ENCODE peak calls at places on chromosomes 5 and 9, in six cellular contexts. X, R, J, E, U and P are unnamed samples.
A peak's percentile ranks its signal among the peaks of the same experiment; 100 is the strongest.

GRCh38 chr5:78799254-78800017 is 150.9 kb upstream of the LHFPL2 start:
- DNase-seq in E (peak; percentile 37), X (no peak), U (no peak), R (no peak), J (no peak), P (no peak)

GRCh38 chr9:133532937-133533668 is 1.4 kb upstream of the ADAMTSL2 start:
- DNase-seq in J (no peak), E (peak; percentile 60), U (peak; percentile 20), R (no peak), X (no peak), P (no peak)

GRCh38 chr9:114619205-114619758 is 8.2 kb downstream of the TMEM268 start:
- DNase-seq in X (no peak), J (no peak), R (no peak), E (no peak), U (peak; percentile 60), P (no peak)

GRCh38 chr9:106438928-106439327 is 424.0 kb upstream of the ZNF462 start:
- DNase-seq in E (peak; percentile 14), U (no peak), J (no peak), X (no peak), R (no peak), P (no peak)

GRCh38 chr5:51684794-51685355 is 301.6 kb downstream of the ISL1 start:
- DNase-seq in U (no peak), R (no peak), E (no peak), J (no peak), X (no peak), P (no peak)

GRCh38 chr5:176732736-176733585 is 77.4 kb upstream of the UNC5A start:
- DNase-seq in J (peak; percentile 43), U (no peak), X (no peak), E (no peak), R (peak; percentile 60), P (no peak)

GRCh38 chr5:66742083-66742895 is 146.1 kb downstream of the MAST4 start:
- DNase-seq in R (no peak), J (no peak), U (no peak), X (no peak), E (no peak), P (no peak)

GRCh38 chr9:31486630-31487029 is 897.8 kb upstream of the ACO1 start:
- DNase-seq in E (no peak), U (no peak), R (no peak), X (no peak), J (no peak), P (no peak)

GRCh38 chr9:74172874-74173273 is 324.3 kb upstream of the RORB start:
- DNase-seq in E (no peak), R (no peak), J (no peak), U (no peak), X (no peak), P (no peak)

GRCh38 chr9:116154334-116154975 is 864 bp downstream of the PAPPA start:
- DNase-seq in R (no peak), J (no peak), U (no peak), E (peak; percentile 48), X (no peak), P (no peak)

GRCh38 chr5:52769061-52769460 is 18.7 kb upstream of the ITGA1 start:
- DNase-seq in E (no peak), R (no peak), U (no peak), J (no peak), X (no peak), P (no peak)

GRCh38 chr5:137796279-137796678 is 42.1 kb upstream of the HNRNPA0 start:
- DNase-seq in J (no peak), U (no peak), E (no peak), R (no peak), X (no peak), P (no peak)

GRCh38 chr5:137078171-137078665 is 420.9 kb downstream of the SPOCK1 start:
- DNase-seq in R (peak; percentile 65), X (no peak), J (no peak), U (peak; percentile 84), E (no peak), P (no peak)

GRCh38 chr9:2228132-2228531 is 213.0 kb downstream of the SMARCA2 start:
- DNase-seq in U (no peak), E (peak; percentile 25), J (no peak), X (no peak), R (no peak), P (no peak)

GRCh38 chr5:57413145-57413544 is 69.5 kb downstream of the ACTBL2 start:
- DNase-seq in E (no peak), J (no peak), X (no peak), U (no peak), R (no peak), P (no peak)

GRCh38 chr5:104652271-104652861 is 1089.8 kb upstream of the NUDT12 start:
- DNase-seq in R (no peak), E (no peak), J (no peak), X (no peak), U (no peak), P (no peak)

GRCh38 chr5:9596256-9596655 is 33.9 kb downstream of the TAS2R1 start:
- DNase-seq in E (peak; percentile 7), U (no peak), R (no peak), J (no peak), X (peak; percentile 39), P (no peak)

GRCh38 chr5:66436721-66437120 is 159.5 kb upstream of the MAST4 start:
- DNase-seq in U (no peak), X (no peak), E (no peak), R (no peak), J (no peak), P (no peak)

GRCh38 chr5:100827481-100827889 is 75.6 kb downstream of the ST8SIA4 start:
- DNase-seq in J (no peak), R (no peak), X (no peak), E (no peak), U (peak; percentile 43), P (no peak)

GRCh38 chr5:96031811-96032261 is 70.2 kb upstream of the ELL2 start:
- DNase-seq in X (no peak), E (peak; percentile 11), R (no peak), U (peak; percentile 93), J (no peak), P (no peak)

GRCh38 chr9:72951520-72952393 is 1.1 kb downstream of the ALDH1A1 start:
- DNase-seq in U (no peak), X (no peak), J (no peak), E (no peak), R (no peak), P (no peak)

GRCh38 chr5:176994460-176995121 is 12.0 kb downstream of the UIMC1 start:
- DNase-seq in J (no peak), E (peak; percentile 96), R (no peak), X (no peak), U (peak; percentile 17), P (no peak)

GRCh38 chr5:181261320-181262085 is 560 bp upstream of the TRIM52 start:
- DNase-seq in R (peak; percentile 85), X (no peak), J (no peak), E (peak; percentile 74), U (peak; percentile 64), P (no peak)

GRCh38 chr9:13513710-13514444 is 234.4 kb upstream of the MPDZ start:
- DNase-seq in J (no peak), R (no peak), U (peak; percentile 91), E (peak; percentile 24), X (peak; percentile 15), P (no peak)

GRCh38 chr9:109889456-109889855 is 109.5 kb downstream of the PALM2AKAP2 start:
- DNase-seq in X (no peak), R (no peak), E (no peak), U (peak; percentile 92), J (no peak), P (no peak)

GRCh38 chr9:27599102-27599501 is 25.8 kb upstream of the C9orf72 start:
- DNase-seq in U (peak; percentile 31), E (peak; percentile 19), X (no peak), J (no peak), R (no peak), P (no peak)

GRCh38 chr5:38554860-38555259 is 1.6 kb downstream of the LIFR start:
- DNase-seq in X (no peak), E (no peak), J (no peak), R (no peak), U (no peak), P (no peak)

DNA sequence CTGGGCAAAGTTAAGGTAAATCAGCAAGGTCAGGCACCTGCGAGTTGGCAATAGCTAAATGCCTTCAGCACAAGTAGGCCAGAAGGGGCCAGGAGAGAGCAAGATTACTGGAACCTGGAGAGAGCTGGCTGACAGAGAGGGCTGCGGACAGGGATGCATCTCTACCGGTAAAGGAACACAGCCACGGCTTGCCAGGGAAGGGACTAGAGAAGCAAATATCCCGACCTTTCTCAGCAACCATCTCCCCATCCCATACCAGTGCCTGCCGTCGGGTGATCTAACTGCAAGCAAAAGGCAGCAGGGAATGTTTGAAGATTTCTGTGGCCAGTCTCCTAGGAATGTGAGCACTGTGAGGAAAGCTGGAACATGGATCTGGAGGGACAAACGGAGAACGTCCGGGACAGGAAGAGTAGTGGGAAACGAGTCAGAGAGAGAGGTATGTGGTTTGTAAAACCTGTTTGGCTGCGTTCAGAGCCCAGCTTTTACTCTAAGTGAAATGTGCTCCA is 15.9 kb upstream of the ABLIM3 start:
- DNase-seq in U (peak; percentile 77), J (no peak), R (no peak), E (no peak), X (no peak), P (no peak)
- TF ChIP-seq CTCF in U (peak; percentile 52), J (no peak), R (no peak), E (peak; percentile 22), X (peak; percentile 37), P (peak; percentile 31)

GRCh38 chr9:98219364-98219716 is 26.9 kb upstream of the CORO2A start:
- DNase-seq in E (no peak), J (no peak), X (no peak), R (no peak), U (no peak), P (no peak)
- H3K4me3 ChIP-seq in E (no peak overlapping the region), J (no peak overlapping the region), X (no peak overlapping the region), R (no peak overlapping the region), U (no peak overlapping the region), P (no peak overlapping the region)

DNA sequence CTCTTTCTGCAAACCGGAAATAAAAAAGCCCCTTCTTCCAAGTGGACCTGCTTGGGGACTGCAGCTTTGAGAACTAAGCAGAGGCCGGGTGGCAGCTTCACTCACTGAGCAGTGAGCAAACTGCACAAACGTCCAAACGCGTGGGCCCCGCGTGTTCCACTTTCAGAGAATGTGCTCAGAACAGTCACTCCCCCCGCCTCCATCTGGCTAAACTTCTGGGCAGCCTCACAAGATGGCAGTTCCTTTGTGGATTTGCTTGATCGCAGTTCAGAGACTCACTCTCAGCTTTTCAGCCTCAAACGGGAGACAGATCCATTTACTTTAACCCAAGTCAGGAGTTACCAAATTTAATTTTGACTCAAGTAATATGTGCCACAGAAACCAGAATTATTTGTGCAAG is 216.6 kb downstream of the TLE1 start:
- DNase-seq in E (no peak), U (no peak), R (no peak), X (no peak), J (no peak), P (no peak)
- TF ChIP-seq CTCF in E (no peak), U (no peak), R (no peak), X (no peak), J (no peak), P (no peak)

GRCh38 chr5:149724130-149724850 is 5.8 kb upstream of the PPARGC1B start:
- DNase-seq in X (no peak), R (no peak), U (no peak), J (no peak), E (no peak), P (no peak)

GRCh38 chr5:149724884-149725283 is 5.2 kb upstream of the PPARGC1B start:
- DNase-seq in J (no peak), U (no peak), X (no peak), E (no peak), R (no peak), P (no peak)

GRCh38 chr5:149719666-149720065 is 10.4 kb upstream of the PPARGC1B start:
- DNase-seq in R (no peak), J (no peak), U (peak; percentile 82), X (no peak), E (peak; percentile 55), P (no peak)

GRCh38 chr5:149725296-149725695 is 4.8 kb upstream of the PPARGC1B start:
- DNase-seq in U (no peak), J (no peak), E (no peak), X (no peak), R (no peak), P (no peak)

GRCh38 chr5:149723374-149723773 is 6.7 kb upstream of the PPARGC1B start:
- DNase-seq in E (no peak), X (no peak), J (no peak), U (no peak), R (no peak), P (no peak)
- H3K4me3 ChIP-seq in E (no peak overlapping the region), X (no peak overlapping the region), J (no peak overlapping the region), U (no peak overlapping the region), R (no peak overlapping the region), P (no peak overlapping the region)